ENCODE peak calls at places on chromosomes 12 and 14, in six cellular contexts. S is T-helper 17 cell, R is Daoy, Q is left cardiac atrium, Z is ACHN, X is renal cortical epithelial cell. H is an unnamed sample.

GRCh38 chr14:73460691-73461127 is 2.4 kb upstream of the NUMB start:
- DNase-seq in S (no peak), R (peak), Q (no peak), Z (no peak), X (peak), H (no peak)

GRCh38 chr12:52518574-52519469 is 1.4 kb downstream of the KRT5 start:
- DNase-seq in S (no peak), R (no peak), Q (no peak), Z (no peak), X (no peak), H (no peak)

GRCh38 chr12:50188280-50188781 is 21.2 kb upstream of the CERS5 start:
- DNase-seq in S (no peak), R (no peak), Q (no peak), Z (no peak), X (no peak), H (no peak)

GRCh38 chr14:29536886-29537511 is 390.6 kb downstream of the PRKD1 start:
- DNase-seq in S (no peak), R (peak), Q (no peak), Z (peak), X (peak), H (no peak)

GRCh38 chr12:57837779-57838562 is 8.6 kb downstream of the CTDSP2 start:
- DNase-seq in S (no peak), R (peak), Q (peak), Z (peak), X (no peak), H (peak)

GRCh38 chr14:105065280-105066228 is at the start of gene GPR132:
- DNase-seq in S (peak), R (peak), Q (peak), Z (peak), X (peak), H (peak)

GRCh38 chr12:121796855-121797751 is 3.6 kb upstream of the RHOF start:
- DNase-seq in S (no peak), R (peak), Q (peak), Z (peak), X (peak), H (no peak)

GRCh38 chr14:68553326-68553725 is 239.5 kb downstream of the ZFP36L1 start:
- DNase-seq in S (no peak), R (no peak), Q (no peak), Z (no peak), X (no peak), H (no peak)

GRCh38 chr12:59736359-59736758 is 140.5 kb downstream of the SLC16A7 start:
- DNase-seq in S (no peak), R (no peak), Q (no peak), Z (no peak), X (no peak), H (no peak)

GRCh38 chr14:102013669-102014200 is 49.4 kb downstream of the DYNC1H1 start:
- DNase-seq in S (no peak), R (no peak), Q (no peak), Z (no peak), X (no peak), H (no peak)

GRCh38 chr12:27525373-27525772 is 1.4 kb downstream of the PPFIBP1 start:
- DNase-seq in S (no peak), R (peak), Q (no peak), Z (peak), X (peak), H (no peak)